ENCODE peak calls at places on chromosomes 5 and 9, in eight cellular contexts. B is Calu3; D is cardiac fibroblast; U is CD4-positive, alpha-beta T cell; H is neural crest cell; X is mesothelial cell of epicardium; Z is CD8-positive, alpha-beta T cell; G is Panc1. T is an unnamed sample.

GRCh38 chr9:21506910-21507795 is 25.0 kb upstream of the IFNE start:
- DNase-seq in B (peak), D (peak), U (no peak), H (no peak), X (no peak), Z (no peak), G (no peak), T (no peak)

GRCh38 chr9:109179801-109180523 is 12.9 kb upstream of the FRRS1L start:
- DNase-seq in B (no peak), D (no peak), U (no peak), H (no peak), X (no peak), Z (no peak), G (no peak), T (no peak)

GRCh38 chr5:107631805-107632362 is 38.9 kb downstream of the EFNA5 start:
- DNase-seq in B (no peak), D (no peak), U (no peak), H (no peak), X (no peak), Z (no peak), G (no peak), T (no peak)

GRCh38 chr5:42491699-42492098 is 68.5 kb downstream of the GHR start:
- DNase-seq in B (no peak), D (no peak), U (no peak), H (no peak), X (no peak), Z (no peak), G (no peak), T (no peak)

GRCh38 chr5:79499640-79500273 is 14.2 kb downstream of the HOMER1 start:
- DNase-seq in B (no peak), D (no peak), U (no peak), H (no peak), X (no peak), Z (no peak), G (no peak), T (no peak)

GRCh38 chr5:83572271-83572670 is 100.7 kb downstream of the VCAN start:
- DNase-seq in B (no peak), D (no peak), U (no peak), H (no peak), X (no peak), Z (no peak), G (no peak), T (no peak)

GRCh38 chr5:72692273-72692672 is 124.2 kb upstream of the TNPO1 start:
- DNase-seq in B (no peak), D (peak), U (no peak), H (no peak), X (no peak), Z (no peak), G (no peak), T (no peak)

GRCh38 chr5:143340891-143341685 is 62.4 kb downstream of the NR3C1 start:
- DNase-seq in B (no peak), D (no peak), U (no peak), H (no peak), X (no peak), Z (no peak), G (no peak), T (no peak)

GRCh38 chr9:93665128-93665565 is 88.8 kb downstream of the PHF2 start:
- DNase-seq in B (no peak), D (no peak), U (no peak), H (no peak), X (no peak), Z (no peak), G (no peak), T (no peak)

GRCh38 chr5:177601126-177601525 is 1.2 kb downstream of the B4GALT7 start:
- DNase-seq in B (no peak), D (no peak), U (no peak), H (no peak), X (no peak), Z (no peak), G (no peak), T (no peak)

GRCh38 chr5:158716668-158717067 is 383.0 kb downstream of the EBF1 start:
- DNase-seq in B (no peak), D (no peak), U (no peak), H (no peak), X (no peak), Z (no peak), G (no peak), T (no peak)

GRCh38 chr5:132766020-132766805 is 10.8 kb downstream of the SEPTIN8 start:
- DNase-seq in B (no peak), D (no peak), U (no peak), H (no peak), X (no peak), Z (no peak), G (no peak), T (no peak)

GRCh38 chr9:37329576-37329975 is 92.9 kb upstream of the GRHPR start:
- DNase-seq in B (no peak), D (peak), U (no peak), H (no peak), X (no peak), Z (no peak), G (peak), T (no peak)

GRCh38 chr9:36855443-36856315 is 178.4 kb downstream of the PAX5 start:
- DNase-seq in B (peak), D (no peak), U (peak), H (no peak), X (no peak), Z (peak), G (peak), T (no peak)

GRCh38 chr5:6687501-6687900 is 25.7 kb upstream of the TENT4A start:
- DNase-seq in B (no peak), D (no peak), U (no peak), H (no peak), X (no peak), Z (no peak), G (no peak), T (no peak)

GRCh38 chr9:100700689-100701318 is 122.9 kb downstream of the CAVIN4 start:
- DNase-seq in B (peak), D (peak), U (no peak), H (peak), X (no peak), Z (no peak), G (no peak), T (no peak)

GRCh38 chr5:150026682-150027172 is 26.2 kb downstream of the HMGXB3 start:
- DNase-seq in B (no peak), D (no peak), U (no peak), H (no peak), X (no peak), Z (no peak), G (no peak), T (no peak)

GRCh38 chr5:135978993-135979392 is 24.2 kb upstream of the LECT2 start:
- DNase-seq in B (no peak), D (no peak), U (no peak), H (no peak), X (no peak), Z (no peak), G (no peak), T (no peak)

DNA sequence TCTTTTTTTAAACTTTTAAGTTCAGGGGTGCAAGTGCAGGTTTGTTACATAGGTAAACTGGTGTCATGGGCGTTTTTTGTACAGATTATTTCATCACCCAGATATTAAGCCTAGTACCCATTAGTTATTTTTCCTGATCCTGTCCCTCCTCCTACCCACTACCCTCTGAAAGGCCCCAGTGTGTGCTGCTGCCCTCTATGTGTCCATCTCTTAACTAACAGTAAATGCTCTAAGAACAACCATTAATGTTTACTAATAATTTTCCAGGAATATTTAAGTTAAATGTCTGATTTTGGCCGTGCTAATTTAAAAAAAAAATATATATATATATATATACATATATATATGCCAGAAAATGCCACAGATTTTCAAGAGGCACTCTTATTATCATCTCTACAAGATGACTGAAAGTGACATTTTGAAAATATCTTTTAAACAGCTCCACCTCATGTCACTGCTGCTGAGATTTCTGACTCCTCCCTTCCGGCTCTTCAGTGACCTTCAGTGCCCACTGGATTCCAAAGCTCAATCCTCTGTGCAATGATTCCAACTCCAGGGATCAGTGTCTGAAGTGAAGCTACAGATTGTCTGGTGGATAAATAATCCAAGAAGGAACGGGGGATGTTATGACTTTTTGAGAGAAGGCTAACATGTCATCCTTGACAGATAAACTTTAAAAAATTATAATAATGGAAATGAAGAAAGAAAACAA is 46.7 kb upstream of the HNRNPA0 start:
- DNase-seq in B (no peak), D (no peak), U (no peak), H (no peak), X (no peak), Z (no peak), G (no peak), T (no peak)
- TF ChIP-seq CTCF in B (peak), D (no peak), U (no peak), H (no peak), X (no peak), Z (no peak), G (no peak), T (no peak)

DNA sequence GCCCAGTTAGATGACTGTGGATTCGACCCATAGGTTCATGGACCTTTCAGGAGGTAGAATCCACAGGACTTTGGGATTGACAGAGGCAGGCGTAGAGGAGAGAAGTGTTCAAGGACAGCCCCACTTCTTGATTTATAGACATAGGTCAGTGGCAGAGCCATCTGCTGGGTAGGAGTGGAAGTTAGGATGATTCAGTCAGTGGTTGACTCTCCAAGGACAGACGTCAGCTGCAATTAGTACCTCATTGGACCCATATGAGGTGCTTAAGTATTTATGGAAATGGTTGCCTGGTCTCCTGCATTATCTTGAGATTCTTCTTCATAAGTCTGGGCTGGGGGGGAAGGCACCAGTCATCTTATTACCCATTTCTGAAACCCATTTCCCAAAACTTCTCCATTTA is 70.9 kb downstream of the SH3RF2 start:
- DNase-seq in B (no peak), D (peak), U (no peak), H (no peak), X (no peak), Z (no peak), G (no peak), T (no peak)
- TF ChIP-seq CTCF in B (no peak), D (no peak), U (no peak), H (no peak), X (no peak), Z (no peak), G (peak), T (no peak)

DNA sequence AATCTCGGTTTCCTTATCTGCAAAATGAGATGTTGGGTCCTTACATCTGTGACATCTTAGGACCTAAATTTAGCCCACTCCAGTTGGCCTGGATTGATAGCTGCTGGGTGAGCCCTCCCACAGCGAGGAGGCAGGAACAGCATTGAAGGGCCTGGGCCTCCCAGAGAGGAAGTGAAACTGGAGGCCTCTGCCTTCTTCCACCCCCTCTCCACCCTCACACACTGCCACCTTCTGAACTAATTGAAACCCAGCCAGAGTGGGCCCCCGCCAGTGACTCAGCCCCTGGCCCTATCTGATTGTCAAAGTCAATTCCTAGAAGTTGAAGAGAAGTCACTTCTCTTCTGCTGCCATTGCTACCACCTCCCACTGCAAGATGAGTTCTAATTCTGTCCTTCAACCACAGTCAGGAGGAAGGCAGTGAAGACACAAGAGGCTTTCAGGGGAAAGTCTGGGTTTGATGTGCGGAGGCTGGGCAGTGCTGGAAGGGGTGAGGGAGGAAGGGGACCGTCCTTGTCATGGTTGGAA is 55.2 kb upstream of the NEK6 start:
- DNase-seq in B (peak), D (peak), U (peak), H (no peak), X (no peak), Z (peak), G (no peak), T (no peak)
- TF ChIP-seq CTCF in B (no peak), D (no peak), U (no peak), H (no peak), X (no peak), Z (no peak), G (no peak), T (no peak)

DNA sequence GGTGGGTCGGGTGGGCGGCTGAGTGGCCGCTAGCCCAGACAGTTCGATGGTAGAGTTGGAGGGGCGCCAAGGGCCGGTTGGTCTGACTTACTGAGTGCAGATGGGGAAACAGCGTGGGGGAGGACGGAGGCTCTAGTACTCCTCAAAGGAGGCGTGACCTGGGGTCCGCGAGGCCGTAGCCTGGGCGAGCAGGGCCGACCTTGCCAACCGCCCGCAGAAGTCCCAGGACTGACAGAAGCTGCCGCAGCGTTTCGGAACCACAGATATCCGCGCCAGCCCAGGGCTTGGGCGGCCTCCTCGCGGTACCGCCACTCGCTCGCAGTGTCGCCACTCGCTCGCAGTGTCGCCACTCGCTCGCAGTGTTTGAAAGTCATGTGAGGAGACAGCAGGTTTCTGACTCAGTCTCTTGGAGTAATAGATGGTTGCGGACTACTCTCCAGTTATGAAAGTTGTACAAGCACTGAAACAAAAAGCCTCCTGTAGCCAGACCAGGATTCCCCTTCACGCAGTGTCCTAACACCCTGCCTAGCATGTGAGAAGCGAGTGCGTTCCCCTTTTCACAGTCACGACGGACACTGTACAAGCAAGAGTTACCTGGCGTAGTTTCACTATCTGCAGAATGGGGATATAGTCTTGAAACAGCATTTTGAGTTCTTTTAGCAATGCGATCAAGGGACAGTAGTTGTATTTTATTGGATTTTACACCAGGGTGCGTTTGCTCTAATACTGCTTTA is 674 bp downstream of the TMEM38B start:
- DNase-seq in B (peak), D (peak), U (peak), H (no peak), X (peak), Z (peak), G (peak), T (no peak)
- TF ChIP-seq CTCF in B (no peak), D (no peak), U (no peak), H (no peak), X (no peak), Z (no peak), G (no peak), T (no peak)

GRCh38 chr5:113678924-113679575 is 165.6 kb downstream of the YTHDC2 start:
- DNase-seq in B (peak), D (peak), U (no peak), H (peak), X (peak), Z (no peak), G (peak), T (peak)
- TF ChIP-seq CTCF in B (peak), D (peak), U (peak), H (peak), X (peak), Z (peak), G (peak), T (peak)

GRCh38 chr9:110197330-110198187 is 10.4 kb downstream of the C9orf152 start:
- DNase-seq in B (no peak), D (peak), U (no peak), H (no peak), X (no peak), Z (no peak), G (no peak), T (no peak)
- TF ChIP-seq CTCF in B (no peak), D (peak), U (no peak), H (no peak), X (no peak), Z (no peak), G (no peak), T (no peak)

DNA sequence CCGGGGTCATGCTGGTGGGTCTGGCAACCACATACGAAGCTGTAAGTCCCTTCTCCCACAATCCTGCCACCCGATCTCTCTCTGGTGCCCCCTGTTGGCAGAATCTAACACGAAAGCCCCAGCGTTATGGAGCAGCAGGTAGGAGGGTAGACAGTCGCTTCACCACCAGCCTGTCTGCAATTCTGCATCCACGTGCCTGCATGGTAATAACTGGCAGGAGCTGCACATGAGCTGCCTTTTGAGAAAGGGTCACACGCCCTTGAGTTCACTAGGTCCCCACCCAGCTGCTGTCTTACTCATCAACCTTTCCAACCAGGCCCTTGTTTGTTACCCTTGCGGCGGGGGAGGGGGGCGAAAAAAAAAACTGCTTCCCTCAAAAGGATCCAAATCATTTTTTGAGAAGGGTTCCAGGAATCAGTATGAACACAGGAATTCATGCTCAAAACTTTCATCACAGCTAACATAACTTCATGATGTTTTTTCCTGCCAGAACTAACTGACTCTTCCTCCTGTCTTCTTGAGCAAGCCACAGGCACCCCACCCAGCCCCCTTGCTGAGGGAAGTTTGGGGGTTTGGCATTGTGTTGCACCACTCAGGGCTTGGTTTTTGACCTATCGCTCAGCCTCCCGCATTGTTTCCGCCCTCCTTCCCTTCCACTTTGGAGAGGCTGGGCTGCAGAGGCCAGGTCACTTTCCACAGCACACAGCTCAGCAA is 19.6 kb upstream of the TMEM252 start:
- DNase-seq in B (peak), D (peak), U (no peak), H (peak), X (no peak), Z (no peak), G (no peak), T (no peak)
- TF ChIP-seq CTCF in B (peak), D (peak), U (no peak), H (peak), X (no peak), Z (no peak), G (peak), T (peak)

T was measured in D721Med.